ENCODE peak calls at places on chromosomes 11 and 22, in nine cellular contexts. F, D, K, G, V, P, X, Q and C are unnamed samples.

GRCh38 chr11:8699903-8700302 is 17.3 kb downstream of the RPL27A start:
- DNase-seq in F (no peak), D (no peak), K (no peak), G (no peak), V (no peak), P (no peak), X (no peak), Q (no peak), C (no peak)

GRCh38 chr11:36360833-36361232 is 64.7 kb downstream of the PRR5L start:
- DNase-seq in F (no peak), D (no peak), K (no peak), G (no peak), V (no peak), P (no peak), X (no peak), Q (no peak), C (no peak)

GRCh38 chr11:124174001-124174400 is 9.1 kb upstream of the OR10D3 start:
- DNase-seq in F (peak), D (no peak), K (no peak), G (no peak), V (peak), P (peak), X (peak), Q (no peak), C (no peak)

GRCh38 chr11:92475316-92475715 is 250.7 kb downstream of the FAT3 start:
- DNase-seq in F (no peak), D (no peak), K (no peak), G (no peak), V (no peak), P (no peak), X (no peak), Q (no peak), C (no peak)

GRCh38 chr11:86468169-86468568 is 93.5 kb downstream of the CCDC81 start:
- DNase-seq in F (no peak), D (no peak), K (no peak), G (no peak), V (no peak), P (no peak), X (no peak), Q (no peak), C (no peak)

GRCh38 chr11:109421981-109422590 is at the start of gene C11orf87:
- DNase-seq in F (no peak), D (no peak), K (no peak), G (no peak), V (no peak), P (peak), X (no peak), Q (no peak), C (no peak)

GRCh38 chr11:3944198-3944597 is 88.7 kb downstream of the STIM1 start:
- DNase-seq in F (no peak), D (no peak), K (no peak), G (no peak), V (no peak), P (no peak), X (no peak), Q (no peak), C (no peak)

GRCh38 chr11:71186861-71187260 is 65.5 kb downstream of the SHANK2 start:
- DNase-seq in F (no peak), D (no peak), K (no peak), G (no peak), V (no peak), P (no peak), X (no peak), Q (no peak), C (no peak)

GRCh38 chr11:1573847-1574255 is 1.8 kb upstream of the DUSP8 start:
- DNase-seq in F (no peak), D (no peak), K (no peak), G (no peak), V (peak), P (no peak), X (no peak), Q (no peak), C (no peak)

GRCh38 chr22:44947029-44947428 is 62.8 kb downstream of the PHF21B start:
- DNase-seq in F (no peak), D (no peak), K (no peak), G (no peak), V (no peak), P (no peak), X (no peak), Q (no peak), C (no peak)

GRCh38 chr11:115463606-115464005 is 40.6 kb downstream of the CADM1 start:
- DNase-seq in F (no peak), D (no peak), K (no peak), G (no peak), V (no peak), P (no peak), X (no peak), Q (no peak), C (no peak)

GRCh38 chr22:23657712-23658111 is 25.6 kb upstream of the DRICH1 start:
- DNase-seq in F (no peak), D (no peak), K (no peak), G (no peak), V (no peak), P (no peak), X (no peak), Q (no peak), C (no peak)